ENCODE peak calls at places on chromosomes 4 and X, in nine cellular contexts. B, S, M, Z, R, C, F, T and A are unnamed samples.

GRCh38 chrX:101478366-101478765 is 6.9 kb upstream of the ARMCX4 start:
- DNase-seq in B (no peak), S (no peak), M (no peak), Z (no peak), R (no peak), C (no peak), F (no peak), T (no peak), A (no peak)

GRCh38 chrX:55450259-55450658 is 1.7 kb upstream of the MAGEH1 start:
- DNase-seq in B (no peak), S (no peak), M (no peak), Z (peak; percentile 0), R (peak; percentile 28), C (no peak), F (no peak), T (no peak), A (no peak)

GRCh38 chr4:139857021-139857420 is 191.4 kb downstream of the MGST2 start:
- DNase-seq in B (no peak), S (no peak), M (no peak), Z (no peak), R (no peak), C (no peak), F (no peak), T (no peak), A (peak; percentile 20)

GRCh38 chr4:156293657-156294297 is 340.1 kb upstream of the CTSO start:
- DNase-seq in B (peak; percentile 73), S (no peak), M (no peak), Z (peak; percentile 23), R (peak; percentile 89), C (no peak), F (peak; percentile 52), T (no peak), A (no peak)

GRCh38 chrX:31279359-31279758 is 207.5 kb upstream of the FTHL17 start:
- DNase-seq in B (no peak), S (no peak), M (no peak), Z (peak; percentile 30), R (peak; percentile 42), C (no peak), F (peak; percentile 6), T (no peak), A (no peak)

GRCh38 chrX:15816453-15816838 is 26.2 kb downstream of the ZRSR2 start:
- DNase-seq in B (no peak), S (no peak), M (no peak), Z (no peak), R (no peak), C (no peak), F (no peak), T (no peak), A (no peak)

GRCh38 chr4:51853027-51853682 is 10.2 kb downstream of the DCUN1D4 start:
- DNase-seq in B (no peak), S (no peak), M (no peak), Z (peak; percentile 52), R (no peak), C (no peak), F (no peak), T (peak; percentile 32), A (no peak)

GRCh38 chr4:87804871-87805270 is 5.5 kb downstream of the IBSP start:
- DNase-seq in B (no peak), S (no peak), M (no peak), Z (no peak), R (no peak), C (no peak), F (no peak), T (no peak), A (no peak)

GRCh38 chrX:134649770-134650169 is 8.5 kb downstream of the PLAC1 start:
- DNase-seq in B (no peak), S (no peak), M (no peak), Z (no peak), R (no peak), C (no peak), F (no peak), T (no peak), A (no peak)

GRCh38 chrX:14027511-14028019 is 2.1 kb downstream of the GEMIN8 start:
- DNase-seq in B (peak; percentile 78), S (peak; percentile 56), M (no peak), Z (peak; percentile 23), R (peak; percentile 96), C (no peak), F (peak; percentile 38), T (no peak), A (no peak)

GRCh38 chr4:88949605-88950004 is 107.4 kb downstream of the FAM13A start:
- DNase-seq in B (no peak), S (no peak), M (no peak), Z (no peak), R (no peak), C (no peak), F (no peak), T (no peak), A (no peak)

GRCh38 chr4:13597604-13598003 is 29.9 kb downstream of the BOD1L1 start:
- DNase-seq in B (no peak), S (no peak), M (no peak), Z (no peak), R (peak; percentile 21), C (no peak), F (no peak), T (no peak), A (no peak)

GRCh38 chr4:37882665-37883296 is 8.1 kb upstream of the TBC1D1 start:
- DNase-seq in B (no peak), S (no peak), M (no peak), Z (no peak), R (no peak), C (no peak), F (no peak), T (no peak), A (no peak)

GRCh38 chrX:4850312-4850711 is 1136.9 kb upstream of the PRKX start:
- DNase-seq in B (no peak), S (no peak), M (no peak), Z (no peak), R (no peak), C (no peak), F (no peak), T (no peak), A (no peak)

GRCh38 chrX:23756165-23756564 is 13.1 kb upstream of the ACOT9 start:
- DNase-seq in B (no peak), S (peak; percentile 69), M (peak; percentile 73), Z (peak; percentile 25), R (peak; percentile 61), C (peak; percentile 59), F (no peak), T (peak; percentile 70), A (peak; percentile 32)

GRCh38 chrX:30141966-30142365 is 73.4 kb upstream of the MAGEB2 start:
- DNase-seq in B (no peak), S (peak; percentile 44), M (peak; percentile 27), Z (peak; percentile 31), R (peak; percentile 50), C (no peak), F (peak; percentile 1), T (no peak), A (peak; percentile 3)

GRCh38 chr4:53646792-53647191 is 55.5 kb upstream of the LNX1 start:
- DNase-seq in B (no peak), S (no peak), M (no peak), Z (no peak), R (no peak), C (no peak), F (no peak), T (peak; percentile 56), A (no peak)